ENCODE peak calls at places on chromosomes 4 and X, in four cellular contexts. O, S, H and Q are unnamed samples.

GRCh38 chr4:48127882-48128394 is 6.1 kb downstream of the TXK start:
- DNase-seq in H (no peak), O (peak; percentile 63), S (peak; percentile 44), Q (peak; percentile 25)

GRCh38 chr4:39565925-39566630 is 38.8 kb upstream of the UGDH start:
- DNase-seq in O (no peak), H (no peak), S (no peak), Q (no peak)

GRCh38 chr4:68575081-68575480 is 1.0 kb downstream of the UGT2B17 start:
- DNase-seq in H (no peak), S (no peak), O (no peak), Q (no peak)

GRCh38 chr4:118816538-118817177 is 19.3 kb downstream of the SEC24D start:
- DNase-seq in S (no peak), H (no peak), O (no peak), Q (no peak)

GRCh38 chr4:107913283-107913899 is 18.0 kb upstream of the CYP2U1 start:
- DNase-seq in S (peak; percentile 36), H (no peak), O (peak; percentile 11), Q (peak; percentile 22)

GRCh38 chr4:150323551-150324325 is 245.5 kb downstream of the DCLK2 start:
- DNase-seq in O (no peak), S (no peak), H (no peak), Q (no peak)

GRCh38 chrX:108316456-108316855 is 121.8 kb downstream of the COL4A6 start:
- DNase-seq in O (no peak), S (no peak), H (no peak), Q (no peak)

GRCh38 chr4:151671541-151672059 is 89.2 kb downstream of the GATB start:
- DNase-seq in H (no peak), S (no peak), O (no peak), Q (no peak)

GRCh38 chrX:12899506-12899905 is 6.9 kb upstream of the TLR8 start:
- DNase-seq in H (no peak), O (no peak), S (no peak), Q (no peak)

GRCh38 chr4:1206299-1207156 is 34.1 kb upstream of the SPON2 start:
- DNase-seq in H (peak; percentile 61), O (peak; percentile 26), S (peak; percentile 17), Q (peak; percentile 25)

GRCh38 chr4:3145251-3145908 is 70.9 kb downstream of the HTT start:
- DNase-seq in S (no peak), O (no peak), H (no peak), Q (no peak)

GRCh38 chr4:73577371-73577770 is 42.9 kb downstream of the RASSF6 start:
- DNase-seq in S (no peak), H (no peak), O (no peak), Q (no peak)

GRCh38 chr4:56465599-56466295 is 1.7 kb upstream of the SRP72 start:
- DNase-seq in S (no peak), H (no peak), O (no peak), Q (no peak)

GRCh38 chrX:39891781-39892180 is 206.0 kb downstream of the BCOR start:
- DNase-seq in H (no peak), S (no peak), O (no peak), Q (no peak)

GRCh38 chr4:122739174-122739573 is 6.7 kb downstream of the BBS12 start:
- DNase-seq in S (no peak), H (no peak), O (no peak), Q (no peak)

GRCh38 chr4:86279247-86279960 is 80.4 kb downstream of the MAPK10 start:
- DNase-seq in H (no peak), S (no peak), O (no peak), Q (no peak)

GRCh38 chr4:139617702-139618490 is 47.7 kb upstream of the MGST2 start:
- DNase-seq in O (no peak), H (no peak), S (no peak), Q (no peak)

GRCh38 chrX:2325076-2325784 is 175.5 kb downstream of the DHRSX start:
- DNase-seq in H (peak; percentile 96), O (peak; percentile 78), S (peak; percentile 90), Q (peak; percentile 94)

GRCh38 chr4:41784191-41784979 is 35.9 kb upstream of the PHOX2B start:
- DNase-seq in S (no peak), O (no peak), H (no peak), Q (no peak)

GRCh38 chrX:125293792-125294780 is 25.6 kb upstream of the TEX13C start:
- DNase-seq in O (no peak), S (no peak), H (no peak), Q (no peak)

GRCh38 chrX:29308726-29309125 is 721.5 kb downstream of the IL1RAPL1 start:
- DNase-seq in S (no peak), O (no peak), H (no peak), Q (no peak)

GRCh38 chr4:8851321-8852117 is 20.1 kb downstream of the HMX1 start:
- DNase-seq in S (no peak), O (no peak), H (no peak), Q (no peak)

GRCh38 chr4:188647820-188648380 is 508.7 kb downstream of the TRIML1 start:
- DNase-seq in O (no peak), H (no peak), S (no peak), Q (no peak)

GRCh38 chrX:20455001-20455400 is 188.3 kb upstream of the RPS6KA3 start:
- DNase-seq in H (no peak), S (no peak), O (no peak), Q (no peak)

GRCh38 chr4:124337874-124338273 is 374.7 kb downstream of the ANKRD50 start:
- DNase-seq in H (no peak), O (no peak), S (no peak), Q (no peak)

GRCh38 chrX:106171293-106171692 is 3.2 kb downstream of the PWWP3B start:
- DNase-seq in O (no peak), H (no peak), S (no peak), Q (no peak)

GRCh38 chrX:106170318-106170717 is 2.2 kb downstream of the PWWP3B start:
- DNase-seq in H (no peak), O (no peak), S (no peak), Q (no peak)

DNA sequence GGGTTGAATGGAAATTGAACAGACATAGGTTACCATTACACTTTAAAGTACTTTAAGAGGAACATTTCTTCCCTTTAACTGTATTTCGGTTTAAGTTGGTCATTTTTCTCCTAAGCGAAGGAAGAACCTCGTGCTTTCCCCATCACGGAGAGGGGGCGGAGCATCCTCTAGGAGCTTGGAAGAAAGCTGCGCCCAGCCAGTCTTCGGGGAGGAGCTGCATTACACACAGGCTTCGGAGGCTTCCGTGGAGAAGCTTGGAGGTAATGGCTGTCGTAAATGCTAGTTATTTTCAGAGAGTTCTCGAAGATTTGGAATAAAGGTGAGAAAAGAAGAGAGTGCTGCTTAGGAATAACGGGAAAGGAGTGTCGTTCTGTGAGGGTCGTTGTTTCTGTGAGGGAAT is at the start of gene PWWP3B:
- DNase-seq in S (peak; percentile 28), H (no peak), O (peak; percentile 23), Q (peak; percentile 55)
- H3K4me3 ChIP-seq in S (no peak within 1 kb of the TSS), H (no peak within 1 kb of the TSS), O (no peak within 1 kb of the TSS), Q (peak within 1 kb of the TSS; percentile 30)

DNA sequence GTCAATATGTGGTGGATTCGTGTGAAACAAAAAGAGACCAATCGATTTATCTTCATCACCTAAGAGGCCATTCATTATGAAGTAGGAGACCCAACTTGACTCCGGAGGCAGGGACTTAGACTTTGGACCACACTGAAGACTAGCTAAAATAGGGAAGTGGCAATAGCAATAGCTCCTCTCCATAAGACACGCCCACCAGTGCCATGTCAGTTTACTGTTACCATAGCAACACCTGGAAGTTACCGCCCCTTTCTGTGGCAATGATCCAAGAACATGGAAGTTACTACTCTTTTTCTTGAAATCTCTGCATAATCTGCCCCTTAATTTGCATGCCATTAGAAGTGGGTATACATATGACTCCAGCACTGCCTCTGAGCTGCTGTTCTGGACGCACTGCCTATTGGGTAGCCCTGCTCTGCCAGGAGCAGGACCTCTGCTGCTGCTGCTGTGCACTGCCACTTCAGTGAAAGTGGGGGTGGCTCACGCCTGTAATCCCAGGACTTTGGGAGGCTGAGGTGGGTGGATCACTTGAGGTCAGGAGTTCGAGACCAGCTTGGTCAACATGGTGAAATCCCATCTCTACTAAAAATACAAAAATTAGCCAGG is 163.2 kb downstream of the PRKX start:
- DNase-seq in O (peak; percentile 9), S (no peak), H (no peak), Q (no peak)
- TF ChIP-seq POLR2A in O (no peak), S (no peak), H (no peak), Q (no peak)

GRCh38 chr4:59841698-59842097 is 1358.4 kb upstream of the ADGRL3 start:
- DNase-seq in O (no peak), S (no peak), H (no peak), Q (no peak)
- H3K27ac ChIP-seq in O (no peak overlapping the region), S (no peak overlapping the region), H (no peak overlapping the region), Q (no peak overlapping the region)

DNA sequence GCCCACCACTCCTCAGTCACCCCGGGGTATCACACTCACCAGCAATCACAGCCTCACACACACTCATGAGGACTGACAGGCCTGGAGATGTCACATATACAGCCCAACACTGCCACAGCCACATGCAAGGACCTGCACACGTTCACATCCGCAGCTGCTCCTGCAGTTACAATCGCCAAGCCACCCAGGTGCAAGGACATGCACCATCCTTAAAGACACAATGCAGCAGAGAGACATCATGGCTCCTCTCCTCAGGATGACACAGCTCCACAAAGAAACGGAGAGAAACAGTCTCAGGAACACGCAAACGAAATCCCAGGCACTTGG is 1.1 kb downstream of the PCSK1N start:
- DNase-seq in S (no peak), H (no peak), O (no peak), Q (no peak)
- H3K4me3 ChIP-seq in S (no peak overlapping the region), H (no peak overlapping the region), O (no peak overlapping the region), Q (no peak overlapping the region)

DNA sequence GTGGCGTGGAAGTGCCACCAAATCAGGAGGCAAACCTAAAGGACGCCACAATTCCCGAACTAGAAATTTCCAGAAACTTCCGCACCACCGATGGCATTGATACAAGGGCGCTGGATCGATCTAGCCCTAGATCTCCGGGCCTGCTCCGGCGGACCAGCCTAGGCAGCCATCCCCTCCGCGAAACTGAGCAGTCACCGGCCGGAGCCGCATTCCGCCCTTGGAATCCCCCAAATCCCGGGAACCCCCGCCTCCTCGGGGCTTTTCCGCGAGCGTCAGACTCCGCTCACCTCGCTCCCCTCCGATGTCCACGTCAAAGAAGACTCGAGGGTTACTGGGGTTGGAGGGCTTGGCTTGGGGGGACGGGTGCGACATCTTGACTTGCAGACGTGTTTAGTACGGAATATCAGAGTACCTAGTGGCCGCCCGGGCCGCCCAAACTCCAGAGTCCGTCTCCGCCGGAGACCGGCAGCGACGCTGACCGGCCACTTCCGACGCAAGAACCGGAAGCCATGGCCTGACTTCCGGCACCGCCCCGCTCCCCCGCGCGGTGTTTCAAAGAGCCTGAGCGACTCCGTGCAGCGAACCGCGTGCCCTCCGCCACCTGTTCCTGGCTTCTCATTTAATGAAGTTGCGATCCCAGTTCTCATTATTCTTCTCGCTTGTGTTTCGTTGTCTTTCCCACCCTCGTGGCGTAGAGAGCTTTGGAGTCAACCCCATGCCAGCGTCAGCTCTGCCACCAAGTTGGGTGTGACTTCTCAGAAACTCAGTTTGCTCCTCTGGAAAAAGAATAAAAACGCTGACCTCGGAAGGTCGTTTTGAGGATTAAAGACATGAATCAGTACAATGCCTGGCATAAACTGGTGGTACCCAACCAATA is at the start of gene PPID:
- DNase-seq in S (peak; percentile 87), H (peak; percentile 88), O (peak; percentile 90), Q (peak; percentile 73)
- TF ChIP-seq POLR2A in S (peak; percentile 82), H (peak; percentile 70), O (peak; percentile 78), Q (peak; percentile 43)